ENCODE peak calls at places on chromosomes 5 and 9, in six cellular contexts. X is heart left ventricle, P is ovary, J is endothelial cell of umbilical vein, D is AG04450, S is adrenal gland. V is an unnamed sample.

GRCh38 chr9:35033101-35033500 is 39.3 kb downstream of the VCP start:
- DNase-seq in P (no peak), X (no peak), J (no peak), D (no peak), S (no peak), V (no peak)

GRCh38 chr5:9456435-9457042 is 89.3 kb downstream of the SEMA5A start:
- DNase-seq in X (no peak), J (no peak), D (peak; percentile 85), S (no peak), P (no peak), V (no peak)

GRCh38 chr9:37999501-38000189 is 69.4 kb downstream of the SHB start:
- DNase-seq in J (no peak), D (no peak), P (no peak), X (no peak), S (no peak), V (no peak)

GRCh38 chr9:4152201-4152600 is 147.7 kb downstream of the GLIS3 start:
- DNase-seq in X (no peak), P (no peak), J (no peak), S (no peak), D (no peak), V (no peak)

GRCh38 chr5:121031487-121031886 is 567.4 kb downstream of the PRR16 start:
- DNase-seq in S (no peak), P (no peak), D (no peak), X (no peak), J (no peak), V (no peak)

GRCh38 chr5:157076558-157076957 is 17.6 kb upstream of the HAVCR1 start:
- DNase-seq in D (no peak), X (no peak), P (no peak), J (no peak), S (no peak), V (no peak)

GRCh38 chr5:17190242-17190778 is 27.1 kb upstream of the BASP1 start:
- DNase-seq in P (no peak), D (peak; percentile 72), X (no peak), S (no peak), J (peak; percentile 95), V (no peak)

GRCh38 chr5:136620016-136620419 is 254.7 kb upstream of the TRPC7 start:
- DNase-seq in S (no peak), J (peak; percentile 91), D (no peak), P (no peak), X (no peak), V (no peak)

GRCh38 chr5:173238312-173239232 is 3.6 kb upstream of the NKX2-5 start:
- DNase-seq in P (no peak), J (no peak), X (no peak), S (no peak), D (no peak), V (no peak)
- H3K27ac ChIP-seq in P (no peak overlapping the region), J (no peak overlapping the region), X (peak overlapping the region; percentile 84), S (no peak overlapping the region), D (no peak overlapping the region), V (no peak overlapping the region)

GRCh38 chr5:168015506-168015905 is 275.9 kb upstream of the WWC1 start:
- DNase-seq in D (no peak), S (no peak), J (no peak), P (no peak), X (no peak), V (no peak)
- TF ChIP-seq CTCF in D (no peak), S (no peak), J (no peak), P (no peak), X (no peak), V (no peak)

GRCh38 chr5:142748568-142749249 is 21.5 kb upstream of the ARHGAP26 start:
- DNase-seq in D (no peak), X (peak; percentile 39), J (peak; percentile 13), P (no peak), S (no peak), V (peak; percentile 59)

GRCh38 chr5:142748132-142748531 is 22.0 kb upstream of the ARHGAP26 start:
- DNase-seq in J (peak; percentile 18), P (no peak), S (no peak), X (no peak), D (no peak), V (no peak)

GRCh38 chr5:142747034-142747433 is 23.1 kb upstream of the ARHGAP26 start:
- DNase-seq in S (no peak), X (no peak), J (no peak), D (no peak), P (no peak), V (no peak)

GRCh38 chr5:142745268-142745667 is 24.9 kb upstream of the ARHGAP26 start:
- DNase-seq in J (no peak), X (peak; percentile 54), S (no peak), D (no peak), P (no peak), V (no peak)

GRCh38 chr5:142746532-142746931 is 23.6 kb upstream of the ARHGAP26 start:
- DNase-seq in P (no peak), S (no peak), D (no peak), J (no peak), X (no peak), V (no peak)
- H3K27ac ChIP-seq in P (no peak overlapping the region), S (no peak overlapping the region), D (no peak overlapping the region), J (no peak overlapping the region), X (peak overlapping the region; percentile 7), V (no peak overlapping the region)

DNA sequence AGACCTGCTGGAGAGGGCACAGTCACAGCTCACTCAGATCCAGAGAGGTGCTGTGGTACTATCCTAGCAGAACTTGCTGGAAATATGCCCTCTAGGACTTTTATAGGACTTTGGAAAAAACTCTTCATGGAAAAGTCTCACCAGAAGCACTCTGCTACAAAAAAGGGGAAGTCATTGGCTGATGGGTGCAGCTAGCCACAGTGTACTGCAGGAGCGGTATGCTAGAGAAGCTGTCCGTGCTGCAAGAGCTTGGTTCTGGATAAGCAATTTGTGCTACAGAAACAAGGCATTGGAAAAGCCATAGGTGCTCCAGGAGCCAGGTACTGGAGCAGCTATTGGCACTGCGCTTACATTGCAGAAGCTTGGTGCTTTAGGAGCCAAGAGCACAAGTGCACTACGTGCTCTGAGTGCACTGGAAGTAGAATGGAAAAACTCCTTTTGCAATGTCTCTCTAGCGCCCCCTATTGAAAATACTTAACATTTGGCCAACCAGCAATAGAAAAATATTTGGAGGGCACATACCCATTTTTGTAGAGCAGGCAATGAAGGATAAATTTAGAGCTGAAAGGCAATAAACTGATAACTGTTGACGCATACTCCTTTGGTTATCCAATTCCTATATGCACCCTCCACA is 83.4 kb downstream of the MEGF10 start:
- DNase-seq in S (no peak), X (no peak), D (no peak), J (no peak), P (no peak), V (no peak)
- TF ChIP-seq CTCF in S (no peak), X (no peak), D (peak; percentile 18), J (peak; percentile 25), P (no peak), V (peak; percentile 8)

V was measured in pancreas.